ENCODE peak calls at places on chromosomes 16 and 17, in four cellular contexts. E is AG04450, N is transverse colon, F is lung. Y is an unnamed sample.
A peak's percentile ranks its signal among the peaks of the same experiment; 100 is the strongest.

GRCh38 chr17:27741971-27742370 is 58.4 kb downstream of the NOS2 start:
- DNase-seq in E (no peak), N (no peak), F (no peak), Y (no peak)

GRCh38 chr16:1054660-1055556 is 17.6 kb upstream of the SSTR5 start:
- DNase-seq in E (peak; percentile 18), N (peak; percentile 51), F (no peak), Y (peak; percentile 49)

GRCh38 chr17:14784997-14785696 is 480.0 kb downstream of the PMP22 start:
- DNase-seq in E (no peak), N (no peak), F (no peak), Y (no peak)

GRCh38 chr16:66099261-66099660 is 267.2 kb upstream of the CDH5 start:
- DNase-seq in E (no peak), N (no peak), F (no peak), Y (no peak)

GRCh38 chr16:729768-730665 is 3.1 kb downstream of the HAGHL start:
- DNase-seq in E (no peak), N (no peak), F (no peak), Y (no peak)

GRCh38 chr16:89709716-89710480 is 8.4 kb upstream of the SPATA2L start:
- DNase-seq in E (no peak), N (no peak), F (no peak), Y (no peak)

GRCh38 chr17:6654816-6655731 is 3.5 kb downstream of the C17orf100 start:
- DNase-seq in E (no peak), N (peak; percentile 58), F (peak; percentile 72), Y (peak; percentile 75)

GRCh38 chr17:32536736-32537646 is 50.2 kb downstream of the CDK5R1 start:
- DNase-seq in E (no peak), N (no peak), F (no peak), Y (no peak)

GRCh38 chr16:27127293-27127692 is 60.6 kb downstream of the C16orf82 start:
- DNase-seq in E (peak; percentile 1), N (no peak), F (no peak), Y (no peak)

GRCh38 chr17:82333279-82334171 is at the start of gene SECTM1:
- DNase-seq in E (no peak), N (peak; percentile 70), F (peak; percentile 60), Y (peak; percentile 68)

GRCh38 chr17:38943607-38944006 is 18.2 kb downstream of the LASP1NB start:
- DNase-seq in E (no peak), N (no peak), F (no peak), Y (no peak)

DNA sequence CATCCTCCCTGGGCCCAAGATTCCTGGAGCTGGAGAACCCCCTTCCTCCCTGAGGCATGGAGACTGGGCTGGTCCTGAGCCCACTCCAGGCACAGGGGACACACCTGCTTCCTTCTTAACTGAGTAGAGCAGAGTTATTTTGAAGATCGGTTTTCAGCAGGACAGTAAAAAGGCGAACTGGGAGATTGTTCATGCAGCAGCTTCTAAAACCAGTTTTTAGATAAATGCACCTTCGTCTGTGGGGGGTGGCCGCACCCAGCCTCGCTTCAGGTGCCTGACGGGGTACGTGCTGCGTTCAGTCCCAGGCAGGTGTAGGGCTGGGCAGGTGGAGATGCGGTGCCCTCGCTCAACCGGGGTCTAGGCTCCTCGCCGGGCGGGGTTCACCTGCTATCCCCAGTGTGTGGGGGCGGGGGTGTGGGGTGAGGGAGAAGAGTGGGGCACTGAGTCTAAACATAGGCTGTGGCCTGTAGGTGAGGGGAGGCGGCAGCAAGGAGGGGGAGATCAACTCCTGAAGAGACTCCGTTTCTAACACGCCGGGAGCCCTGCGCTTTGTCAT is 69.5 kb downstream of the JPH3 start:
- DNase-seq in E (no peak), N (no peak), F (no peak), Y (no peak)
- H3K27ac ChIP-seq in E (no peak overlapping the region), N (no peak overlapping the region), F (no peak overlapping the region), Y (no peak overlapping the region)

DNA sequence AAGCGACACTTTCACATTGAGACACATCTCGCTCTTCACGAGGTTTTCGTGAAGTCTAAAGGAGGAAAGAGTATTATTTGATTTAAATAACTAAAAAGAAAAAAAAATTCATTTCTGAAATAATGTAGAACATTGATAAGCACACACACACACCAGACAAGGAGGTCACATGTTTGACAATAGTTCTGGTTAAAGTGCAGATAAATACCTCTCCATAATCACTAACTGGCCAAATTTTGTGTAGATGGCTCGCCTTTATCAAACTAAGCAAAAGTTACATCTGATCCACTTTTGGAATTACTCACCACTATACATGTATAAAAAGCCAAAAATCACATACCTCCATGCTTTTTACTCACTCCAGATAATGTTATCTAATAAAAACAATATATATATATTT is 106.5 kb downstream of the NCOR1 start:
- DNase-seq in E (no peak), N (no peak), F (no peak), Y (no peak)
- H3K27ac ChIP-seq in E (no peak overlapping the region), N (no peak overlapping the region), F (no peak overlapping the region), Y (no peak overlapping the region)

GRCh38 chr16:28572659-28573510 is 19.2 kb downstream of the SGF29 start:
- DNase-seq in E (no peak), N (no peak), F (no peak), Y (no peak)
- H3K27ac ChIP-seq in E (no peak overlapping the region), N (peak overlapping the region; percentile 30), F (no peak overlapping the region), Y (no peak overlapping the region)

GRCh38 chr16:12611916-12612597 is 191.6 kb downstream of the CPPED1 start:
- DNase-seq in E (no peak), N (no peak), F (no peak), Y (no peak)
- H3K27ac ChIP-seq in E (no peak overlapping the region), N (no peak overlapping the region), F (no peak overlapping the region), Y (no peak overlapping the region)

GRCh38 chr16:47888142-47888541 is 267.7 kb downstream of the ABCC12 start:
- DNase-seq in E (no peak), N (no peak), F (no peak), Y (no peak)
- H3K27ac ChIP-seq in E (no peak overlapping the region), N (no peak overlapping the region), F (no peak overlapping the region), Y (no peak overlapping the region)

GRCh38 chr16:67430504-67431076 is 331 bp upstream of the HSD11B2 start:
- DNase-seq in E (no peak), N (peak; percentile 89), F (no peak), Y (peak; percentile 87)
- H3K27ac ChIP-seq in E (no peak overlapping the region), N (peak overlapping the region; percentile 88), F (no peak overlapping the region), Y (peak overlapping the region; percentile 87)

GRCh38 chr16:88632587-88632930 is 5.8 kb upstream of the IL17C start:
- DNase-seq in E (no peak), N (no peak), F (no peak), Y (no peak)

GRCh38 chr16:88634994-88635670 is 3.2 kb upstream of the IL17C start:
- DNase-seq in E (no peak), N (no peak), F (no peak), Y (no peak)

GRCh38 chr16:88635671-88636070 is 2.7 kb upstream of the IL17C start:
- DNase-seq in E (no peak), N (no peak), F (no peak), Y (no peak)

GRCh38 chr16:88633684-88634140 is 4.7 kb upstream of the IL17C start:
- DNase-seq in E (no peak), N (peak; percentile 60), F (no peak), Y (peak; percentile 64)

GRCh38 chr16:88634141-88634993 is 4.0 kb upstream of the IL17C start:
- DNase-seq in E (no peak), N (peak; percentile 74), F (peak; percentile 54), Y (peak; percentile 60)
- H3K27ac ChIP-seq in E (no peak overlapping the region), N (peak overlapping the region; percentile 49), F (no peak overlapping the region), Y (no peak overlapping the region)

DNA sequence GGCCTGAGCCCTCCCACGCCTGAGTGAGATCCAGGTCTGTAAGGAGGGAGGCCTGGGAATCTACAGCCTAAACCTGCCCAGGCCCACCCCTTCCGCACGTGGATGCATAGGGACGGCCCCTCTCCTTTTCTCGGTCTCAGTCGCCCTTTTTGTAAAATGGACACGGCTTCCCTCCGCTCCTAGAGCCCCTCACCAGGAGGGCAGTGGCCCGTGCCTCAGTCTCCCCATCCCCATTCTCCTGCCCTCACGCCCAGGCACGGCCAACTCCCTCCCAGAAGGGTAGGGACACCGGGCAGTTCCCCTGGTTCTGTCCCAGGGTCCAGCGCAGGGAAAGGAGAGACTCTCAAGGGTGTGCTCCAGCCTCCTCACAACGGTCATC is 48.1 kb downstream of the WNT3 start:
- DNase-seq in E (no peak), N (no peak), F (no peak), Y (no peak)
- H3K27ac ChIP-seq in E (no peak overlapping the region), N (no peak overlapping the region), F (no peak overlapping the region), Y (no peak overlapping the region)

GRCh38 chr16:87390641-87391323 is 1.4 kb upstream of the MAP1LC3B start:
- DNase-seq in E (no peak), N (no peak), F (no peak), Y (no peak)
- H3K27ac ChIP-seq in E (no peak overlapping the region), N (peak overlapping the region; percentile 99), F (peak overlapping the region; percentile 99), Y (peak overlapping the region; percentile 95)

Y was measured in colonic mucosa.